ENCODE peak calls at places on chromosomes 11 and 22, in eight cellular contexts. X is endothelial cell of umbilical vein, V is H1, A is HepG2, D is breast epithelium, Y is vagina, Q is prostate gland, N is HCT116. F is an unnamed sample.

GRCh38 chr11:108788565-108789199 is 123.8 kb downstream of the DDX10 start:
- DNase-seq in Q (no peak), Y (no peak), X (peak; percentile 58), A (peak; percentile 25), V (peak; percentile 52), N (peak; percentile 21), D (no peak), F (no peak)

GRCh38 chr11:19639603-19640002 is 73.0 kb upstream of the NAV2 start:
- DNase-seq in D (no peak), V (no peak), Y (peak; percentile 72), A (no peak), Q (no peak), X (no peak), N (no peak), F (no peak)

GRCh38 chr11:33942954-33943353 is 51.1 kb upstream of the LMO2 start:
- DNase-seq in V (no peak), N (peak; percentile 3), Q (no peak), D (no peak), X (peak; percentile 85), Y (no peak), A (no peak), F (no peak)

GRCh38 chr11:100434821-100435641 is 252.1 kb upstream of the ARHGAP42 start:
- DNase-seq in Y (no peak), X (no peak), N (no peak), A (no peak), D (no peak), Q (no peak), V (no peak), F (no peak)

GRCh38 chr11:26065944-26066343 is 266.0 kb upstream of the ANO3 start:
- DNase-seq in X (peak; percentile 69), Q (no peak), V (no peak), N (no peak), Y (no peak), D (no peak), A (no peak), F (no peak)

GRCh38 chr11:59173080-59173963 is 1.4 kb downstream of the DTX4 start:
- DNase-seq in X (no peak), Q (no peak), A (peak; percentile 13), V (peak; percentile 69), Y (no peak), N (no peak), D (peak; percentile 33), F (peak; percentile 41)

GRCh38 chr11:11268119-11268518 is 84.9 kb downstream of the CSNK2A3 start:
- DNase-seq in Q (no peak), V (no peak), Y (no peak), N (no peak), D (no peak), A (no peak), X (no peak), F (no peak)

GRCh38 chr22:45101828-45102227 is 61.9 kb upstream of the NUP50 start:
- DNase-seq in Y (no peak), Q (peak; percentile 59), X (peak; percentile 30), A (peak; percentile 67), V (no peak), D (no peak), N (no peak), F (peak; percentile 53)

GRCh38 chr11:60973699-60974098 is 2.2 kb downstream of the CD6 start:
- DNase-seq in Y (no peak), V (no peak), Q (no peak), D (no peak), N (no peak), A (no peak), X (no peak), F (no peak)

GRCh38 chr11:15194671-15195415 is 80.1 kb downstream of the INSC start:
- DNase-seq in Y (no peak), A (no peak), Q (no peak), D (no peak), X (no peak), V (peak; percentile 2), N (no peak), F (no peak)

GRCh38 chr11:47915407-47916137 is 64.8 kb upstream of the PTPRJ start:
- DNase-seq in X (peak; percentile 43), A (peak; percentile 37), Y (no peak), N (no peak), V (no peak), D (no peak), Q (no peak), F (peak; percentile 11)

GRCh38 chr11:117978982-117979381 is 7.2 kb upstream of the IL10RA start:
- DNase-seq in Y (no peak), Q (no peak), D (no peak), V (no peak), N (no peak), A (no peak), X (no peak), F (no peak)

GRCh38 chr11:134118016-134118415 is 49.1 kb downstream of the JAM3 start:
- DNase-seq in V (no peak), A (no peak), Q (no peak), D (no peak), Y (no peak), N (no peak), X (no peak), F (no peak)

GRCh38 chr11:114271316-114271715 is 24.9 kb upstream of the NNMT start:
- DNase-seq in X (no peak), N (no peak), Y (no peak), V (no peak), D (no peak), A (no peak), Q (no peak), F (no peak)

GRCh38 chr11:41659990-41660389 is 200.5 kb upstream of the LRRC4C start:
- DNase-seq in Q (no peak), Y (no peak), X (no peak), D (no peak), A (no peak), V (no peak), N (no peak), F (no peak)

DNA sequence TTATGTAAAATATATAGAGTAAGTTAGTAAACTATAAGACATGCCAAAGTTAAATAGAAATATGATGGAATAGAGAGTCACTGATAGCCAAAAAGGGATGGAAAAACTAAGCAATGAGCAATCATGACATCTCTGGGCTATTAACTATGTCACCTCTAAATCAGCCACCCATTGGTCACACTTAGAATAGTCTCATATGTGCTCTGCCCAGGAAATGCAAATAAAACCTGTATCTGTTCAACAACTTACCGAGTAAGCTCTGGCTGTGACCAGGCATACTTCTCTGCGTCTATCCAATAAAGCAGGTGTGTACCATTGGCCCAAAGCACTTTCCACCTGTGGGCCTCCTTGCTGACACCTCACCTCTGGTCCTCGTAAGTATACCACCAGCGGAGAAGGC is 1.6 kb upstream of the ARL14EP start:
- DNase-seq in X (no peak), N (no peak), A (no peak), Y (no peak), D (no peak), V (no peak), Q (no peak), F (no peak)
- TF ChIP-seq POLR2AphosphoS5 in X (no peak), N (no peak), A (no peak), Y (no peak), D (no peak), V (no peak), Q (no peak), F (no peak)

GRCh38 chr22:46589871-46590271 is 30.3 kb upstream of the GRAMD4 start:
- DNase-seq in Q (no peak), D (no peak), N (no peak), X (no peak), Y (no peak), A (no peak), V (no peak), F (no peak)

GRCh38 chr22:46592390-46592872 is 27.8 kb upstream of the GRAMD4 start:
- DNase-seq in N (no peak), A (no peak), D (no peak), Y (no peak), V (no peak), Q (no peak), X (peak; percentile 37), F (peak; percentile 71)

GRCh38 chr22:46593211-46593676 is 26.9 kb upstream of the GRAMD4 start:
- DNase-seq in Y (no peak), N (no peak), A (no peak), X (no peak), Q (no peak), V (no peak), D (no peak), F (peak; percentile 55)

GRCh38 chr22:46590334-46590733 is 29.9 kb upstream of the GRAMD4 start:
- DNase-seq in Y (no peak), D (no peak), A (no peak), Q (no peak), X (no peak), N (no peak), V (no peak), F (no peak)

DNA sequence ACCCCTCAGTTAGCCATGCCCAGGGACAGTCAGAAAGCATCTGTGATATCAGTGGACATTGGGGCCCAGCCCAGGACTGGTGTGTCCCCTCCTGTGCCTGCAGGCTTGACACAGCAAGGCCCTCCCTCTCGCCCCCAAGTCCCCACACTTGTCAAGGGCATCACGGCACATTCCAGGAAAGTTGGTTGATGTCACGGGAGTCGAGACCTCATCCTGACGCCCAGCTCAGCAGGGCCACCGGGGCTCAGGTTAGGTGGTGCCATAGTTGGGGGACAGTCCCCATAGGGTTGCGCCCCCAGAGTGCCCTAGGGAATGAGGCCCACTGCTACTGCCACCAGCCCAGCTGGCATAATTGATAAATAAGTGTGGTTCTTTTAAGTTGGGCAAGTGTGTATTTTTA is 28.3 kb upstream of the GRAMD4 start:
- DNase-seq in A (no peak), X (no peak), V (no peak), D (no peak), Q (no peak), Y (no peak), N (no peak), F (no peak)
- H3K4me3 ChIP-seq in A (no peak overlapping the region), X (no peak overlapping the region), V (no peak overlapping the region), D (no peak overlapping the region), Q (no peak overlapping the region), Y (no peak overlapping the region), N (no peak overlapping the region), F (no peak overlapping the region)

GRCh38 chr22:38482662-38483308 is 14.9 kb downstream of the KDELR3 start:
- DNase-seq in A (no peak), X (no peak), D (no peak), N (no peak), Y (no peak), Q (no peak), V (no peak), F (no peak)
- TF ChIP-seq POLR2AphosphoS5 in A (peak; percentile 2), X (no peak), D (no peak), N (peak; percentile 59), Y (no peak), Q (no peak), V (no peak), F (no peak)

DNA sequence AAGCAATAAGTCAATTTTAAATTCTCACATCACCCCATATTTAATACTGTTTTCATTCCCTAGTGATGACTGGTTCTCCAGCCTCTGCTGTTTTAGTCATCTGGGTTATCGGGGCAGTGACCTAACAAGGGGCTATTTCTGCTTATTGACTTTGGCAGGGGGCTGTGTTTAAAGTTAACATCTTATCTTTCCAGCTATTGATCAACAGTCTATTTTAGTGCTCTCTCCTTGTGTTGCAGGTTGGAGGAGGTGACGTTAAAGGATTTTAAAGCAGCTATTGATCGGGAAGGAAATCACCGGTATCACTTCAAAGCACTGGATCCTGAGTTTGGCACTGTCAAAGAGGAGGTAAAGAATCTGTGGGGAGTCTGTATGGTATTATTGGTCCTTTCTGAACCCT is 7.7 kb upstream of the DLAT start:
- DNase-seq in N (no peak), D (no peak), X (peak; percentile 27), Y (no peak), Q (no peak), V (no peak), A (peak; percentile 35), F (no peak)
- H3K4me3 ChIP-seq in N (no peak overlapping the region), D (no peak overlapping the region), X (no peak overlapping the region), Y (no peak overlapping the region), Q (no peak overlapping the region), V (no peak overlapping the region), A (no peak overlapping the region), F (no peak overlapping the region)